ENCODE peak calls at places on chromosomes 6 and 20, in nine cellular contexts. D is hepatic stellate cell; A is astrocyte of the spinal cord; O is germinal center; C is H7; H is Panc1; F is epithelial cell of proximal tubule; L is neural progenitor cell; U is CD4-positive, alpha-beta T cell. X is an unnamed sample.

GRCh38 chr20:56826971-56827645 is 198.0 kb downstream of the TFAP2C start:
- DNase-seq in U (no peak), C (peak; percentile 42), O (no peak), D (no peak), F (no peak), H (no peak), A (peak; percentile 3), L (no peak), X (no peak)

GRCh38 chr20:51493346-51493791 is 49.1 kb downstream of the NFATC2 start:
- DNase-seq in A (no peak), C (no peak), D (no peak), F (no peak), H (no peak), U (no peak), L (no peak), O (no peak), X (no peak)

GRCh38 chr6:14656676-14657075 is 539.1 kb downstream of the CD83 start:
- DNase-seq in O (no peak), C (no peak), F (no peak), L (no peak), U (no peak), H (no peak), D (no peak), A (no peak), X (no peak)

GRCh38 chr20:61644387-61645076 is 392.5 kb downstream of the CDH4 start:
- DNase-seq in L (no peak), A (no peak), O (no peak), C (no peak), F (no peak), H (no peak), D (no peak), U (no peak), X (no peak)

GRCh38 chr6:134531611-134532010 is 213.7 kb upstream of the SGK1 start:
- DNase-seq in L (no peak), U (no peak), D (no peak), A (no peak), H (no peak), O (no peak), F (no peak), C (no peak), X (no peak)

GRCh38 chr20:3753098-3753497 is 14.5 kb downstream of the ADISSP start:
- DNase-seq in O (peak; percentile 78), U (peak; percentile 61), L (peak; percentile 85), C (peak; percentile 94), D (peak; percentile 91), A (peak; percentile 65), F (no peak), H (no peak), X (no peak)

GRCh38 chr6:6998194-6998569 is 109.6 kb upstream of the RREB1 start:
- DNase-seq in D (no peak), L (no peak), A (no peak), C (no peak), O (no peak), H (no peak), U (no peak), F (no peak), X (no peak)

GRCh38 chr6:53070808-53071207 is 5.6 kb downstream of the FBXO9 start:
- DNase-seq in D (no peak), F (no peak), O (no peak), L (no peak), C (no peak), U (no peak), A (no peak), H (no peak), X (no peak)

GRCh38 chr20:16514145-16514544 is 59.1 kb downstream of the KIF16B start:
- DNase-seq in H (no peak), A (no peak), U (no peak), L (no peak), F (no peak), O (no peak), D (no peak), C (no peak), X (no peak)

GRCh38 chr20:17657079-17657825 is 24.8 kb downstream of the RRBP1 start:
- DNase-seq in F (no peak), H (no peak), A (no peak), U (no peak), O (no peak), L (no peak), C (peak; percentile 47), D (no peak), X (no peak)

GRCh38 chr20:64217539-64217938 is 38.0 kb upstream of the PCMTD2 start:
- DNase-seq in D (no peak), A (no peak), F (no peak), H (no peak), U (no peak), L (no peak), C (no peak), O (no peak), X (no peak)

GRCh38 chr6:169168706-169169105 is 84.9 kb downstream of the THBS2 start:
- DNase-seq in U (no peak), L (no peak), D (peak; percentile 65), C (peak; percentile 45), A (no peak), H (no peak), O (no peak), F (no peak), X (no peak)

GRCh38 chr6:27894839-27895762 is 17.1 kb downstream of the OR2B2 start:
- DNase-seq in F (no peak), H (peak; percentile 71), C (peak; percentile 63), D (peak; percentile 79), L (peak; percentile 79), O (peak; percentile 77), A (peak; percentile 89), U (peak; percentile 58), X (no peak)

GRCh38 chr20:23645575-23645974 is 7.8 kb upstream of the CST3 start:
- DNase-seq in A (no peak), D (no peak), O (no peak), H (no peak), U (no peak), F (no peak), L (no peak), C (no peak), X (no peak)

GRCh38 chr6:41454189-41454789 is 91.9 kb upstream of the FOXP4 start:
- DNase-seq in L (no peak), C (no peak), A (no peak), D (no peak), H (no peak), O (no peak), U (no peak), F (no peak), X (no peak)

GRCh38 chr6:16200231-16200941 is 38.0 kb upstream of the GMPR start:
- DNase-seq in O (no peak), H (no peak), F (no peak), D (no peak), C (no peak), A (peak; percentile 10), U (no peak), L (no peak), X (no peak)

GRCh38 chr6:84150680-84151079 is 76.8 kb downstream of the CEP162 start:
- DNase-seq in C (no peak), D (no peak), H (no peak), O (no peak), U (no peak), L (no peak), F (no peak), A (peak; percentile 76), X (no peak)

GRCh38 chr20:34271961-34272360 is 30.7 kb downstream of the ASIP start:
- DNase-seq in H (no peak), U (no peak), L (no peak), C (no peak), O (no peak), F (no peak), D (peak; percentile 59), A (peak; percentile 71), X (no peak)

GRCh38 chr6:19851273-19852089 is 14.3 kb downstream of the ID4 start:
- DNase-seq in U (no peak), H (peak; percentile 24), F (peak; percentile 51), A (peak; percentile 79), D (peak; percentile 83), C (peak; percentile 85), O (peak; percentile 6), L (peak; percentile 82), X (no peak)

GRCh38 chr20:17648782-17649730 is 33.0 kb downstream of the RRBP1 start:
- DNase-seq in C (peak; percentile 93), O (peak; percentile 73), L (peak; percentile 62), D (no peak), U (peak; percentile 47), F (no peak), H (no peak), A (peak; percentile 22), X (no peak)

GRCh38 chr6:161584929-161585328 is 311.1 kb upstream of the AGPAT4 start:
- DNase-seq in F (no peak), H (no peak), O (no peak), L (no peak), C (no peak), D (no peak), U (no peak), A (no peak), X (no peak)

GRCh38 chr6:10465633-10466499 is 51.0 kb upstream of the TFAP2A start:
- DNase-seq in H (no peak), D (no peak), U (no peak), C (peak; percentile 77), F (no peak), A (peak; percentile 25), L (peak; percentile 84), O (peak; percentile 57), X (no peak)

GRCh38 chr6:87789900-87790290 is 87.9 kb upstream of the AKIRIN2 start:
- DNase-seq in U (no peak), C (no peak), A (no peak), L (no peak), H (no peak), F (no peak), O (no peak), D (no peak), X (no peak)

GRCh38 chr20:22499475-22500174 is 84.7 kb downstream of the FOXA2 start:
- DNase-seq in C (no peak), F (no peak), O (no peak), L (no peak), A (no peak), U (no peak), D (no peak), H (no peak), X (no peak)

GRCh38 chr6:56314683-56315523 is 67.5 kb upstream of the COL21A1 start:
- DNase-seq in O (no peak), U (no peak), H (peak; percentile 65), L (peak; percentile 58), F (no peak), C (peak; percentile 35), A (peak; percentile 63), D (no peak), X (no peak)

GRCh38 chr6:128350416-128351254 is 169.8 kb downstream of the PTPRK start:
- DNase-seq in F (peak; percentile 38), O (no peak), H (no peak), D (peak; percentile 4), C (no peak), L (no peak), A (peak; percentile 51), U (no peak), X (no peak)

X was measured in esophagus squamous epithelium.